ENCODE peak calls at places on chromosomes 12 and 14, in six cellular contexts. One of them, this sample, is unnamed.

GRCh38 chr12:39499296-39499695 is 56.4 kb upstream of the KIF21A start:
- DNase-seq in H1: no peak
- DNase-seq in neuronal stem cell: no peak
- DNase-seq in IMR-90: no peak
- DNase-seq in mesenchymal stem cell: no peak
- DNase-seq in trophoblast cell: no peak
- DNase-seq in this sample: no peak

GRCh38 chr12:108565976-108566375 is 3.6 kb downstream of the ISCU start:
- DNase-seq in H1: no peak
- DNase-seq in neuronal stem cell: no peak
- DNase-seq in IMR-90: peak; percentile 73
- DNase-seq in mesenchymal stem cell: peak; percentile 84
- DNase-seq in trophoblast cell: peak; percentile 16
- DNase-seq in this sample: no peak

GRCh38 chr12:51323966-51324895 is at the start of gene BIN2:
- DNase-seq in H1: no peak
- DNase-seq in neuronal stem cell: no peak
- DNase-seq in IMR-90: no peak
- DNase-seq in mesenchymal stem cell: no peak
- DNase-seq in trophoblast cell: peak; percentile 86
- DNase-seq in this sample: no peak

GRCh38 chr12:39892146-39892545 is 213.7 kb downstream of the SLC2A13 start:
- DNase-seq in H1: no peak
- DNase-seq in neuronal stem cell: no peak
- DNase-seq in IMR-90: no peak
- DNase-seq in mesenchymal stem cell: no peak
- DNase-seq in trophoblast cell: no peak
- DNase-seq in this sample: no peak

GRCh38 chr12:4819654-4820053 is 90.1 kb upstream of the KCNA1 start:
- DNase-seq in H1: no peak
- DNase-seq in neuronal stem cell: no peak
- DNase-seq in IMR-90: peak; percentile 13
- DNase-seq in mesenchymal stem cell: no peak
- DNase-seq in trophoblast cell: peak; percentile 16
- DNase-seq in this sample: no peak

GRCh38 chr14:61461808-61462275 is 140.5 kb downstream of the PRKCH start:
- DNase-seq in H1: no peak
- DNase-seq in neuronal stem cell: peak; percentile 65
- DNase-seq in IMR-90: peak; percentile 77
- DNase-seq in mesenchymal stem cell: peak; percentile 80
- DNase-seq in trophoblast cell: peak; percentile 83
- DNase-seq in this sample: no peak

GRCh38 chr14:69921052-69921451 is 41.8 kb downstream of the SMOC1 start:
- DNase-seq in H1: no peak
- DNase-seq in neuronal stem cell: no peak
- DNase-seq in IMR-90: peak; percentile 92
- DNase-seq in mesenchymal stem cell: peak; percentile 4
- DNase-seq in trophoblast cell: no peak
- DNase-seq in this sample: no peak

GRCh38 chr12:69511469-69511868 is 41.3 kb downstream of the FRS2 start:
- DNase-seq in H1: no peak
- DNase-seq in neuronal stem cell: no peak
- DNase-seq in IMR-90: peak; percentile 62
- DNase-seq in mesenchymal stem cell: peak; percentile 35
- DNase-seq in trophoblast cell: no peak
- DNase-seq in this sample: no peak

GRCh38 chr12:1252758-1253157 is 261.7 kb downstream of the ERC1 start:
- DNase-seq in H1: no peak
- DNase-seq in neuronal stem cell: no peak
- DNase-seq in IMR-90: no peak
- DNase-seq in mesenchymal stem cell: no peak
- DNase-seq in trophoblast cell: no peak
- DNase-seq in this sample: no peak

GRCh38 chr12:26195641-26196423 is 459 bp downstream of the SSPN start:
- DNase-seq in H1: no peak
- DNase-seq in neuronal stem cell: peak; percentile 31
- DNase-seq in IMR-90: peak; percentile 31
- DNase-seq in mesenchymal stem cell: peak; percentile 60
- DNase-seq in trophoblast cell: peak; percentile 54
- DNase-seq in this sample: peak; percentile 61

GRCh38 chr12:14190694-14191093 is 174.8 kb upstream of the ATF7IP start:
- DNase-seq in H1: no peak
- DNase-seq in neuronal stem cell: no peak
- DNase-seq in IMR-90: no peak
- DNase-seq in mesenchymal stem cell: no peak
- DNase-seq in trophoblast cell: no peak
- DNase-seq in this sample: no peak

GRCh38 chr12:21751517-21751916 is 23.0 kb downstream of the KCNJ8 start:
- DNase-seq in H1: no peak
- DNase-seq in neuronal stem cell: no peak
- DNase-seq in IMR-90: peak; percentile 74
- DNase-seq in mesenchymal stem cell: peak; percentile 72
- DNase-seq in trophoblast cell: no peak
- DNase-seq in this sample: no peak

GRCh38 chr12:3016191-3016590 is 57.0 kb downstream of the TEAD4 start:
- DNase-seq in H1: no peak
- DNase-seq in neuronal stem cell: no peak
- DNase-seq in IMR-90: no peak
- DNase-seq in mesenchymal stem cell: no peak
- DNase-seq in trophoblast cell: no peak
- DNase-seq in this sample: no peak

GRCh38 chr12:104494137-104494815 is 37.5 kb downstream of the CHST11 start:
- DNase-seq in H1: no peak
- DNase-seq in neuronal stem cell: no peak
- DNase-seq in IMR-90: no peak
- DNase-seq in mesenchymal stem cell: no peak
- DNase-seq in trophoblast cell: peak; percentile 11
- DNase-seq in this sample: no peak

GRCh38 chr12:90514325-90514724 is 440.7 kb downstream of the CCER1 start:
- DNase-seq in H1: no peak
- DNase-seq in neuronal stem cell: no peak
- DNase-seq in IMR-90: peak; percentile 21
- DNase-seq in mesenchymal stem cell: no peak
- DNase-seq in trophoblast cell: no peak
- DNase-seq in this sample: no peak

GRCh38 chr12:6112004-6112403 is 12.5 kb downstream of the VWF start:
- DNase-seq in H1: no peak
- DNase-seq in neuronal stem cell: no peak
- DNase-seq in IMR-90: no peak
- DNase-seq in mesenchymal stem cell: no peak
- DNase-seq in trophoblast cell: peak; percentile 33
- DNase-seq in this sample: no peak

GRCh38 chr12:131049569-131050339 is 96.0 kb downstream of the ADGRD1 start:
- DNase-seq in H1: no peak
- DNase-seq in neuronal stem cell: no peak
- DNase-seq in IMR-90: no peak
- DNase-seq in mesenchymal stem cell: no peak
- DNase-seq in trophoblast cell: no peak
- DNase-seq in this sample: no peak

GRCh38 chr12:79444089-79444488 is 246.7 kb downstream of the PAWR start:
- DNase-seq in H1: no peak
- DNase-seq in neuronal stem cell: no peak
- DNase-seq in IMR-90: peak; percentile 68
- DNase-seq in mesenchymal stem cell: peak; percentile 34
- DNase-seq in trophoblast cell: no peak
- DNase-seq in this sample: no peak

GRCh38 chr14:68926236-68926635 is 52.9 kb downstream of the ACTN1 start:
- DNase-seq in H1: no peak
- DNase-seq in neuronal stem cell: no peak
- DNase-seq in IMR-90: no peak
- DNase-seq in mesenchymal stem cell: no peak
- DNase-seq in trophoblast cell: peak; percentile 38
- DNase-seq in this sample: no peak

GRCh38 chr14:69313176-69313575 is 53.2 kb downstream of the GALNT16 start:
- DNase-seq in H1: no peak
- DNase-seq in neuronal stem cell: no peak
- DNase-seq in IMR-90: no peak
- DNase-seq in mesenchymal stem cell: no peak
- DNase-seq in trophoblast cell: no peak
- DNase-seq in this sample: peak; percentile 16

GRCh38 chr14:35963209-35963608 is 137.1 kb downstream of the BRMS1L start:
- DNase-seq in H1: no peak
- DNase-seq in neuronal stem cell: no peak
- DNase-seq in IMR-90: no peak
- DNase-seq in mesenchymal stem cell: no peak
- DNase-seq in trophoblast cell: no peak
- DNase-seq in this sample: no peak

GRCh38 chr12:39627914-39628313 is 8.3 kb upstream of the ABCD2 start:
- DNase-seq in H1: no peak
- DNase-seq in neuronal stem cell: no peak
- DNase-seq in IMR-90: no peak
- DNase-seq in mesenchymal stem cell: no peak
- DNase-seq in trophoblast cell: no peak
- DNase-seq in this sample: no peak

GRCh38 chr12:116798719-116799118 is 60.6 kb downstream of the RNFT2 start:
- DNase-seq in H1: no peak
- DNase-seq in neuronal stem cell: no peak
- DNase-seq in IMR-90: no peak
- DNase-seq in mesenchymal stem cell: no peak
- DNase-seq in trophoblast cell: no peak
- DNase-seq in this sample: no peak

GRCh38 chr12:83889745-83890144 is 1022.9 kb downstream of the SLC6A15 start:
- DNase-seq in H1: no peak
- DNase-seq in neuronal stem cell: no peak
- DNase-seq in IMR-90: no peak
- DNase-seq in mesenchymal stem cell: no peak
- DNase-seq in trophoblast cell: no peak
- DNase-seq in this sample: no peak

GRCh38 chr14:61561657-61562276 is 133.5 kb upstream of the HIF1A start:
- DNase-seq in H1: no peak
- DNase-seq in neuronal stem cell: no peak
- DNase-seq in IMR-90: peak; percentile 99
- DNase-seq in mesenchymal stem cell: peak; percentile 99
- DNase-seq in trophoblast cell: peak; percentile 98
- DNase-seq in this sample: peak; percentile 44

GRCh38 chr14:76090611-76091010 is 61.1 kb upstream of the GPATCH2L start:
- DNase-seq in H1: no peak
- DNase-seq in neuronal stem cell: no peak
- DNase-seq in IMR-90: no peak
- DNase-seq in mesenchymal stem cell: no peak
- DNase-seq in trophoblast cell: no peak
- DNase-seq in this sample: no peak

GRCh38 chr12:57795354-57795753 is 12.8 kb downstream of the TSFM start:
- DNase-seq in H1: no peak
- DNase-seq in neuronal stem cell: no peak
- DNase-seq in IMR-90: peak; percentile 37
- DNase-seq in mesenchymal stem cell: peak; percentile 54
- DNase-seq in trophoblast cell: peak; percentile 91
- DNase-seq in this sample: no peak

GRCh38 chr12:6038160-6038559 is 86.3 kb downstream of the VWF start:
- DNase-seq in H1: peak; percentile 57
- DNase-seq in neuronal stem cell: peak; percentile 69
- DNase-seq in IMR-90: peak; percentile 76
- DNase-seq in mesenchymal stem cell: peak; percentile 62
- DNase-seq in trophoblast cell: peak; percentile 96
- DNase-seq in this sample: peak; percentile 95

GRCh38 chr14:55417955-55418354 is 6.3 kb upstream of the ATG14 start:
- DNase-seq in H1: no peak
- DNase-seq in neuronal stem cell: no peak
- DNase-seq in IMR-90: no peak
- DNase-seq in mesenchymal stem cell: no peak
- DNase-seq in trophoblast cell: no peak
- DNase-seq in this sample: no peak

GRCh38 chr12:9868271-9868815 is 811 bp downstream of the CLEC2B start:
- DNase-seq in H1: no peak
- DNase-seq in neuronal stem cell: no peak
- DNase-seq in IMR-90: no peak
- DNase-seq in mesenchymal stem cell: peak; percentile 25
- DNase-seq in trophoblast cell: no peak
- DNase-seq in this sample: no peak

GRCh38 chr12:93591137-93591868 is 18.8 kb downstream of the SOCS2 start:
- DNase-seq in H1: no peak
- DNase-seq in neuronal stem cell: no peak
- DNase-seq in IMR-90: peak; percentile 87
- DNase-seq in mesenchymal stem cell: peak; percentile 91
- DNase-seq in trophoblast cell: peak; percentile 62
- DNase-seq in this sample: peak; percentile 67

GRCh38 chr14:99759546-99759925 is 33.7 kb upstream of the EML1 start:
- DNase-seq in H1: no peak
- DNase-seq in neuronal stem cell: no peak
- DNase-seq in IMR-90: no peak
- DNase-seq in mesenchymal stem cell: no peak
- DNase-seq in trophoblast cell: no peak
- DNase-seq in this sample: no peak
- H2BK5ac ChIP-seq in H1: peak overlapping the region; percentile 18
- H2BK5ac ChIP-seq in neuronal stem cell: no peak overlapping the region
- H2BK5ac ChIP-seq in IMR-90: peak overlapping the region; percentile 8
- H2BK5ac ChIP-seq in mesenchymal stem cell: no peak overlapping the region
- H2BK5ac ChIP-seq in trophoblast cell: no peak overlapping the region
- H2BK5ac ChIP-seq in this sample: no peak overlapping the region

DNA sequence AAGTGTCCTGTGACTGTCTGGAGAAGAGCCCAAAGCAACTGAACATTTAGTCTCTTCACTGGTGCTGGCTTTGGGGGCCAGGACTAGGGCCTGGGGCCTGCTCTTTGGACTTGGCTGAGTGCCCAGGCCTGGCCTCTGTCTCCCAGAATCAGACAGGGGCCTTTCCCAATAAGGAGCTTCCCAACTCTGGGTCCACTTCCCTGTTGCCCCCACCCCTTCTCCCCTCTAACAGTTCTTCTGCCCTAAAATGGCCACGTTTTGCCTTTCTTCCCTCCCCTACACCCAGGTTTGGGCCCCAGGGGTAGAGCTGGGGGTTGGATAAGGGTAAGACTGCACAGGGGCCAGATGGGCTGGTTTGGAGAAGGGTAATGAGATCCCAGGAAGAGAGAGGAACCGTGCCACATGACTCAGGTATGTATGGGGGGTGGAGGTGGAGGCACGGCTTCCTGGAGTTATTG is 10.0 kb upstream of the ITGA5 start:
- DNase-seq in H1: no peak
- DNase-seq in neuronal stem cell: no peak
- DNase-seq in IMR-90: no peak
- DNase-seq in mesenchymal stem cell: no peak
- DNase-seq in trophoblast cell: peak; percentile 40
- DNase-seq in this sample: no peak
- H2AFZ ChIP-seq in H1: no peak overlapping the region
- H2AFZ ChIP-seq in neuronal stem cell: no peak overlapping the region
- H2AFZ ChIP-seq in IMR-90: peak overlapping the region; percentile 3
- H2AFZ ChIP-seq in mesenchymal stem cell: no peak overlapping the region
- H2AFZ ChIP-seq in trophoblast cell: no peak overlapping the region
- H2AFZ ChIP-seq in this sample: no peak overlapping the region

GRCh38 chr12:114685869-114686268 is 1.9 kb upstream of the TBX3 start:
- DNase-seq in H1: no peak
- DNase-seq in neuronal stem cell: no peak
- DNase-seq in IMR-90: peak; percentile 71
- DNase-seq in mesenchymal stem cell: no peak
- DNase-seq in trophoblast cell: no peak
- DNase-seq in this sample: peak; percentile 53
- H2BK5ac ChIP-seq in H1: no peak overlapping the region
- H2BK5ac ChIP-seq in neuronal stem cell: no peak overlapping the region
- H2BK5ac ChIP-seq in IMR-90: peak overlapping the region; percentile 93
- H2BK5ac ChIP-seq in mesenchymal stem cell: no peak overlapping the region
- H2BK5ac ChIP-seq in trophoblast cell: peak overlapping the region; percentile 93
- H2BK5ac ChIP-seq in this sample: no peak overlapping the region

DNA sequence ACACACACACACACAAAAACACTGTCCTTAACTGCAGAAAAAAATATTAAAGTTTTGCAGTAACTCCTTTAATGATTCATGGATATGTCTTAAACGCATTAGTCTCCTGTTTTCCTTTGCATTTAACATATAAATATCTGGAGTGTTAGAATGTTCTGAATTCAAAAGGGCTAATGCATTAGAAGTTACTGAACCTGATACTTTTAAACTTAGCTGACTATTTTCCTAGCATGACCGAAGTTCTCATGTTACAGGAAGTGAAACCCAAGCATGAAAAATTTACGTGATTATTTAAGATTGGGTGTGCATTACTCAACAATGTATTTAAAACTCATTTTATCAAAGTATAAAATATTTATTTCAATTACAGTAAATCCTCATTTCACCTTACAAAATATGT is 791.2 kb downstream of the FLRT2 start:
- DNase-seq in H1: no peak
- DNase-seq in neuronal stem cell: no peak
- DNase-seq in IMR-90: peak; percentile 49
- DNase-seq in mesenchymal stem cell: no peak
- DNase-seq in trophoblast cell: no peak
- DNase-seq in this sample: no peak
- H2AFZ ChIP-seq in H1: no peak overlapping the region
- H2AFZ ChIP-seq in neuronal stem cell: no peak overlapping the region
- H2AFZ ChIP-seq in IMR-90: no peak overlapping the region
- H2AFZ ChIP-seq in mesenchymal stem cell: no peak overlapping the region
- H2AFZ ChIP-seq in trophoblast cell: no peak overlapping the region
- H2AFZ ChIP-seq in this sample: no peak overlapping the region

This sample was measured in H9.